ENCODE peak calls at places on chromosomes 5 and 9, in nine cellular contexts. Q is NCI-H345; D is fibroblast of lung; L is T-helper 2 cell treated with Interferon-gamma antibody and Interleukin-4, amounts not matched to agents 5 μg/mL and 100 μg/mL, for 36 hours; N is stimulated activated CD8-positive, alpha-beta memory T cell treated with anti-CD3 and anti-CD28 coated beads, Interleukin-4, amount 100 ng/mL, for 4 hours; Y is AG20443; A is stimulated activated CD4-positive, alpha-beta T cell treated with anti-CD3 and anti-CD28 coated beads, Interleukin-12 subunit alpha, Interleukin-12 subunit beta, amount 100 ng/mL, for 24 hours; Z is GM04504; F is T47D. W is an unnamed sample.
A peak's percentile ranks its signal among the peaks of the same experiment; 100 is the strongest.

GRCh38 chr5:41527201-41527779 is 16.9 kb upstream of the PLCXD3 start:
- DNase-seq in Q (no peak), D (peak; percentile 92), L (no peak), N (no peak), Y (peak; percentile 76), A (no peak), Z (peak; percentile 40), F (no peak), W (no peak)

GRCh38 chr9:14270358-14271077 is 43.4 kb downstream of the NFIB start:
- DNase-seq in Q (no peak), D (peak; percentile 57), L (no peak), N (no peak), Y (no peak), A (no peak), Z (no peak), F (no peak), W (no peak)

GRCh38 chr5:68504306-68504705 is 288.8 kb downstream of the PIK3R1 start:
- DNase-seq in Q (no peak), D (no peak), L (no peak), N (no peak), Y (no peak), A (no peak), Z (no peak), F (no peak), W (no peak)

GRCh38 chr9:93677641-93678136 is 101.3 kb downstream of the PHF2 start:
- DNase-seq in Q (no peak), D (no peak), L (no peak), N (no peak), Y (no peak), A (no peak), Z (no peak), F (no peak), W (no peak)

GRCh38 chr5:57494104-57495098 is 11.8 kb upstream of the ACTBL2 start:
- DNase-seq in Q (peak; percentile 94), D (peak; percentile 95), L (peak; percentile 41), N (no peak), Y (peak; percentile 93), A (peak; percentile 43), Z (peak; percentile 89), F (no peak), W (no peak)

GRCh38 chr5:102875672-102876071 is 120.6 kb downstream of the PAM start:
- DNase-seq in Q (no peak), D (no peak), L (no peak), N (no peak), Y (no peak), A (no peak), Z (no peak), F (no peak), W (no peak)

GRCh38 chr9:93593144-93593655 is 16.8 kb downstream of the PHF2 start:
- DNase-seq in Q (no peak), D (no peak), L (no peak), N (no peak), Y (peak; percentile 44), A (no peak), Z (no peak), F (no peak), W (no peak)

GRCh38 chr5:32462618-32463017 is 18.1 kb upstream of the ZFR start:
- DNase-seq in Q (no peak), D (no peak), L (peak; percentile 57), N (no peak), Y (peak; percentile 84), A (peak; percentile 21), Z (no peak), F (no peak), W (no peak)

GRCh38 chr5:179698935-179699639 is at the start of gene CANX:
- DNase-seq in Q (no peak), D (no peak), L (no peak), N (no peak), Y (no peak), A (no peak), Z (no peak), F (peak; percentile 31), W (no peak)

GRCh38 chr9:113986931-113987330 is 91.2 kb downstream of the AMBP start:
- DNase-seq in Q (no peak), D (no peak), L (no peak), N (no peak), Y (no peak), A (no peak), Z (no peak), F (no peak), W (no peak)

GRCh38 chr5:164256351-164256750 is 750.9 kb downstream of the MAT2B start:
- DNase-seq in Q (no peak), D (no peak), L (no peak), N (no peak), Y (no peak), A (no peak), Z (no peak), F (no peak), W (no peak)

GRCh38 chr5:78638423-78638822 is 10.1 kb downstream of the LHFPL2 start:
- DNase-seq in Q (no peak), D (peak; percentile 91), L (no peak), N (no peak), Y (peak; percentile 91), A (no peak), Z (peak; percentile 96), F (no peak), W (no peak)

GRCh38 chr5:136726506-136726905 is 361.2 kb upstream of the TRPC7 start:
- DNase-seq in Q (no peak), D (no peak), L (no peak), N (no peak), Y (no peak), A (no peak), Z (no peak), F (no peak), W (no peak)

GRCh38 chr5:135916638-135917263 is 21.1 kb upstream of the IL9 start:
- DNase-seq in Q (no peak), D (no peak), L (no peak), N (no peak), Y (no peak), A (no peak), Z (no peak), F (no peak), W (no peak)

GRCh38 chr9:37486616-37487544 is 1.1 kb downstream of the POLR1E start:
- DNase-seq in Q (no peak), D (peak; percentile 94), L (no peak), N (no peak), Y (peak; percentile 90), A (no peak), Z (peak; percentile 93), F (no peak), W (no peak)

GRCh38 chr9:32431940-32432555 is 47.6 kb downstream of the ACO1 start:
- DNase-seq in Q (peak; percentile 12), D (peak; percentile 67), L (no peak), N (peak; percentile 9), Y (peak; percentile 62), A (no peak), Z (no peak), F (no peak), W (peak; percentile 20)

GRCh38 chr5:850511-851006 is at the start of gene ZDHHC11:
- DNase-seq in Q (peak; percentile 28), D (no peak), L (no peak), N (no peak), Y (peak; percentile 43), A (no peak), Z (no peak), F (no peak), W (no peak)

GRCh38 chr5:122311400-122311887 is 593 bp upstream of the SNCAIP start:
- DNase-seq in Q (peak; percentile 50), D (no peak), L (no peak), N (no peak), Y (no peak), A (no peak), Z (no peak), F (no peak), W (no peak)

GRCh38 chr9:35364817-35365585 is 124.9 kb upstream of the RUSC2 start:
- DNase-seq in Q (no peak), D (no peak), L (no peak), N (no peak), Y (no peak), A (no peak), Z (no peak), F (no peak), W (no peak)

GRCh38 chr5:14447958-14448881 is 133.4 kb upstream of the OTULINL start:
- DNase-seq in Q (no peak), D (peak; percentile 49), L (no peak), N (no peak), Y (no peak), A (no peak), Z (no peak), F (no peak), W (no peak)